ENCODE peak calls at places on chromosomes 16 and 17, in nine cellular contexts. Z is aorta; C is esophagus muscularis mucosa; B is NCI-H1694 treated with DMSO at 0.1 percent for 48 hours; L is activated CD4-positive, alpha-beta T cell treated with anti-CD3 and anti-CD28 coated beads, Interleukin-2, amount 50 U/mL, for 48 hours; Y is GF-D8; I is NCI-H2081; W is NCI-H187; D is RPMI8226. H is an unnamed sample.

GRCh38 chr16:23670137-23670776 is 8.4 kb upstream of the PLK1 start:
- DNase-seq in Z (no peak), C (no peak), B (no peak), L (peak; percentile 47), Y (no peak), I (no peak), W (no peak), D (no peak), H (no peak)

GRCh38 chr16:84024854-84025253 is 17.7 kb downstream of the SLC38A8 start:
- DNase-seq in Z (no peak), C (no peak), B (no peak), L (no peak), Y (no peak), I (no peak), W (no peak), D (no peak), H (no peak)

GRCh38 chr16:27729516-27730304 is 179.8 kb downstream of the KATNIP start:
- DNase-seq in Z (peak; percentile 65), C (no peak), B (peak; percentile 21), L (no peak), Y (peak; percentile 51), I (no peak), W (no peak), D (no peak), H (no peak)

GRCh38 chr16:49467540-49468372 is 94.2 kb downstream of the C16orf78 start:
- DNase-seq in Z (no peak), C (peak; percentile 90), B (no peak), L (no peak), Y (no peak), I (no peak), W (no peak), D (no peak), H (no peak)

GRCh38 chr17:6346387-6346786 is 88.5 kb downstream of the AIPL1 start:
- DNase-seq in Z (no peak), C (peak; percentile 82), B (no peak), L (no peak), Y (no peak), I (no peak), W (no peak), D (no peak), H (no peak)

GRCh38 chr17:20010099-20010863 is 1.1 kb downstream of the SPECC1 start:
- DNase-seq in Z (peak; percentile 65), C (no peak), B (peak; percentile 85), L (no peak), Y (no peak), I (peak; percentile 54), W (no peak), D (peak; percentile 74), H (peak; percentile 52)

GRCh38 chr17:59329558-59330313 is 1.7 kb upstream of the YPEL2 start:
- DNase-seq in Z (peak; percentile 73), C (no peak), B (peak; percentile 86), L (peak; percentile 29), Y (peak; percentile 71), I (peak; percentile 64), W (peak; percentile 65), D (peak; percentile 79), H (peak; percentile 62)

GRCh38 chr17:81840826-81841778 is 6.3 kb upstream of the PPP1R27 start:
- DNase-seq in Z (no peak), C (no peak), B (no peak), L (no peak), Y (peak; percentile 76), I (no peak), W (no peak), D (no peak), H (no peak)

GRCh38 chr17:72683506-72684404 is 408.7 kb downstream of the SLC39A11 start:
- DNase-seq in Z (no peak), C (no peak), B (no peak), L (no peak), Y (no peak), I (no peak), W (peak; percentile 10), D (no peak), H (no peak)

GRCh38 chr17:1143573-1143972 is 36.2 kb downstream of the ABR start:
- DNase-seq in Z (no peak), C (no peak), B (no peak), L (no peak), Y (no peak), I (no peak), W (peak; percentile 23), D (no peak), H (peak; percentile 29)

GRCh38 chr17:58224315-58224714 is 5.3 kb upstream of the MKS1 start:
- DNase-seq in Z (no peak), C (no peak), B (no peak), L (no peak), Y (no peak), I (no peak), W (no peak), D (no peak), H (no peak)

GRCh38 chr16:57194512-57194911 is 8.4 kb downstream of the RSPRY1 start:
- DNase-seq in Z (no peak), C (no peak), B (no peak), L (no peak), Y (no peak), I (no peak), W (no peak), D (no peak), H (no peak)

GRCh38 chr16:46404028-46404427 is 217.2 kb downstream of the SHCBP1 start:
- DNase-seq in Z (no peak), C (no peak), B (no peak), L (no peak), Y (no peak), I (no peak), W (no peak), D (no peak), H (no peak)

H was measured in anterior cingulate cortex.